ENCODE peak calls at places on chromosomes 5 and 9, in six cellular contexts. D, T, K, E, R and H are unnamed samples.

GRCh38 chr5:90709323-90710148 is 150.9 kb downstream of the ADGRV1 start:
- DNase-seq in D (peak; percentile 36), T (peak; percentile 25), K (no peak), E (no peak), R (peak; percentile 36), H (peak; percentile 47)

GRCh38 chr5:25991639-25992038 is 1046.7 kb downstream of the CDH9 start:
- DNase-seq in D (no peak), T (no peak), K (no peak), E (no peak), R (no peak), H (no peak)

GRCh38 chr9:116661037-116661954 is 25.8 kb upstream of the TRIM32 start:
- DNase-seq in D (peak; percentile 45), T (peak; percentile 84), K (peak; percentile 23), E (no peak), R (peak; percentile 26), H (peak; percentile 83)

GRCh38 chr9:113556877-113557593 is 93.5 kb downstream of the RGS3 start:
- DNase-seq in D (no peak), T (peak; percentile 71), K (no peak), E (no peak), R (no peak), H (peak; percentile 71)

GRCh38 chr5:132405646-132406045 is 36.1 kb downstream of the SLC22A5 start:
- DNase-seq in D (no peak), T (no peak), K (no peak), E (no peak), R (no peak), H (no peak)

GRCh38 chr5:145718956-145719355 is 116.2 kb downstream of the PRELID2 start:
- DNase-seq in D (no peak), T (peak; percentile 65), K (no peak), E (no peak), R (no peak), H (peak; percentile 48)

GRCh38 chr9:130265431-130266235 is at the start of gene HMCN2:
- DNase-seq in D (no peak), T (no peak), K (no peak), E (peak; percentile 56), R (no peak), H (no peak)

GRCh38 chr9:111036946-111037743 is 1.1 kb downstream of the LPAR1 start:
- DNase-seq in D (no peak), T (peak; percentile 37), K (no peak), E (no peak), R (no peak), H (peak; percentile 56)

GRCh38 chr5:130529716-130530485 is 625.6 kb downstream of the CHSY3 start:
- DNase-seq in D (no peak), T (no peak), K (no peak), E (no peak), R (no peak), H (no peak)

GRCh38 chr5:84274585-84275468 is 109.9 kb downstream of the EDIL3 start:
- DNase-seq in D (peak; percentile 26), T (peak; percentile 28), K (no peak), E (peak; percentile 15), R (peak; percentile 29), H (peak; percentile 47)

GRCh38 chr9:85600675-85601263 is 141.0 kb downstream of the AGTPBP1 start:
- DNase-seq in D (no peak), T (no peak), K (no peak), E (peak; percentile 17), R (no peak), H (no peak)

GRCh38 chr5:96388186-96388585 is 44.9 kb downstream of the PCSK1 start:
- DNase-seq in D (no peak), T (peak; percentile 42), K (no peak), E (no peak), R (no peak), H (peak; percentile 84)

GRCh38 chr5:14090755-14091154 is 52.4 kb upstream of the TRIO start:
- DNase-seq in D (no peak), T (no peak), K (no peak), E (no peak), R (no peak), H (no peak)

GRCh38 chr9:94554439-94555331 is at the start of gene PCAT7:
- DNase-seq in D (peak; percentile 83), T (no peak), K (peak; percentile 13), E (no peak), R (peak; percentile 22), H (no peak)

GRCh38 chr5:179679014-179679674 is 1.7 kb downstream of the CBY3 start:
- DNase-seq in D (peak; percentile 67), T (peak; percentile 40), K (no peak), E (peak; percentile 73), R (peak; percentile 66), H (peak; percentile 68)

GRCh38 chr9:99104459-99105151 is at the start of gene TGFBR1:
- DNase-seq in D (peak; percentile 93), T (peak; percentile 89), K (peak; percentile 97), E (peak; percentile 95), R (peak; percentile 94), H (peak; percentile 82)

GRCh38 chr9:86354882-86355399 is 731 bp upstream of the TUT7 start:
- DNase-seq in D (no peak), T (no peak), K (no peak), E (no peak), R (no peak), H (peak; percentile 37)

GRCh38 chr9:97362777-97363545 is 48.9 kb upstream of the TDRD7 start:
- DNase-seq in D (no peak), T (no peak), K (no peak), E (no peak), R (no peak), H (peak; percentile 2)

GRCh38 chr5:134124289-134125194 is 10.1 kb downstream of the TCF7 start:
- DNase-seq in D (no peak), T (peak; percentile 69), K (no peak), E (no peak), R (no peak), H (peak; percentile 95)

DNA sequence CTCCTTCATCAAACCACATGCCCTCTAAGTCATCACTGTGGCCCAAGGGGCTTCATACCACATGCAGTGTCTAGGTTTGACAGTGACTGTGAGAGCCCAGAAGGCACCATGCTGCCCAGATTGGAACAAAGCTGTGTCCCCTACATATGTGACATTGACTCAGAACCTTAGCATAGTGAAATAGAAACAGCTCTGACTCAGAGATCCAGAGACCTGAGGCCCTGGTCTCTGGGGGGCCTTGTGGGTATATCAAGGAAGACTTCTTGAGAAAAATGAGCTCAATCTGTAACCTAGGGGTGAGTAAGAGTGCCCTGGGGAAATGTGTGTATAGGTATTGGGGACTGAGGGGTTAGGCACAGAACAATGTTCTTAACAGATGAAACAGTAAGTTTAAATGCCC is 7.1 kb upstream of the ENTREP1 start:
- DNase-seq in D (no peak), T (no peak), K (peak; percentile 0), E (no peak), R (no peak), H (no peak)
- TF ChIP-seq CTCF in D (no peak), T (no peak), K (no peak), E (no peak), R (no peak), H (no peak)

GRCh38 chr5:93890657-93891056 is 149.3 kb upstream of the POU5F2 start:
- DNase-seq in D (no peak), T (no peak), K (no peak), E (no peak), R (no peak), H (no peak)

GRCh38 chr5:93892481-93892880 is 151.1 kb upstream of the POU5F2 start:
- DNase-seq in D (no peak), T (no peak), K (no peak), E (no peak), R (no peak), H (no peak)

GRCh38 chr5:93891491-93892480 is 150.4 kb upstream of the POU5F2 start:
- DNase-seq in D (no peak), T (no peak), K (no peak), E (no peak), R (no peak), H (no peak)

GRCh38 chr5:93893050-93893449 is 151.7 kb upstream of the POU5F2 start:
- DNase-seq in D (no peak), T (no peak), K (no peak), E (no peak), R (no peak), H (no peak)

GRCh38 chr5:93894471-93895354 is 153.3 kb upstream of the POU5F2 start:
- DNase-seq in D (no peak), T (peak; percentile 21), K (no peak), E (no peak), R (no peak), H (peak; percentile 28)
- TF ChIP-seq CTCF in D (no peak), T (peak; percentile 45), K (peak; percentile 45), E (peak; percentile 48), R (peak; percentile 12), H (peak; percentile 68)

DNA sequence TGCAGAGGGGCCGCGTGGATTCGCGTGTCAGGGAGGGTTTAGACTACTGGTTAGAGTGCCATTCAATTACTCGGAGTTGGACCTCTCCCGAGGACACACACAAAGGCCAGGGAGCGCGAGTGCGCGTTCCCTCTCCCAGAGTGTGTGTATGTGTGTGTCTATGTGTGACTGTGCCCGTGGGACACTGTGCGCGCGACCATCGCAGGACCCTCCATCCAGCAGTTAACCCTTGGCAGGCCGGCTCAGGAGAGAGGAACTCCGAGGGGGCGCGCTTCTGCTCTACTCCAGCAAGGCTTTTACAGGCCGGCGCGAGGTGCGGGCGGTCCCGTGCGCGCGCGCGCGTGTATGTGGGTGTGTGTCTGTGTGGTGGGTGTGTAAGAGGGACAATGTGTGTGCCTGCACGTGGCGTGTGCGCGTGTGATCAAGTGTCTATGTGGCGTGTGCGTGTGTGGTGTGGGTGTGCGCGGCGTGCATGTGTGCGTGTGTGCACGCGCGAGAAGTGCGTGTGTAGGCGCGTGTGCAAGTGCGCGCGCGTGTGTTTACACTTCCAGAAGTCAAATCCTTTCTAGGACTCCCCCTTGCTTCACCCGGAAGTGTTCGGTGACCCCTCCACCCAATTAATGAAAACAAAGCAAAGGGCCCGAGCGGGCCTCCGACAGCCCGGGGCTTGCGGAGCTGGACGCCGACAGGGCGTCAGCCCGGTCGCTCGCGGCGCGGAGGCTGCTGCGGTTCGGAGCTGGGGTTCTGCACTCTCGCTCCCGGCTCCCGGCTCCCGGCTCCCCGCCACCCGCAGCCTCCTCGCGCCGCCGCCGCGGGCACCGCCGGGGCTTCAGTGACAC is 75.3 kb upstream of the TBCA start:
- DNase-seq in D (peak; percentile 9), T (peak; percentile 14), K (peak; percentile 51), E (no peak), R (peak; percentile 38), H (peak; percentile 25)
- TF ChIP-seq CTCF in D (no peak), T (no peak), K (no peak), E (no peak), R (no peak), H (no peak)

GRCh38 chr5:150300496-150301169 is 2.1 kb downstream of the ARSI start:
- DNase-seq in D (no peak), T (no peak), K (no peak), E (no peak), R (no peak), H (no peak)

GRCh38 chr5:150299571-150300327 is 3.0 kb downstream of the ARSI start:
- DNase-seq in D (no peak), T (no peak), K (no peak), E (no peak), R (no peak), H (peak; percentile 78)

GRCh38 chr5:150301901-150302300 is 804 bp downstream of the ARSI start:
- DNase-seq in D (no peak), T (no peak), K (no peak), E (no peak), R (no peak), H (no peak)

GRCh38 chr5:150302301-150303069 is at the start of gene ARSI:
- DNase-seq in D (peak; percentile 30), T (no peak), K (no peak), E (peak; percentile 34), R (no peak), H (peak; percentile 68)

DNA sequence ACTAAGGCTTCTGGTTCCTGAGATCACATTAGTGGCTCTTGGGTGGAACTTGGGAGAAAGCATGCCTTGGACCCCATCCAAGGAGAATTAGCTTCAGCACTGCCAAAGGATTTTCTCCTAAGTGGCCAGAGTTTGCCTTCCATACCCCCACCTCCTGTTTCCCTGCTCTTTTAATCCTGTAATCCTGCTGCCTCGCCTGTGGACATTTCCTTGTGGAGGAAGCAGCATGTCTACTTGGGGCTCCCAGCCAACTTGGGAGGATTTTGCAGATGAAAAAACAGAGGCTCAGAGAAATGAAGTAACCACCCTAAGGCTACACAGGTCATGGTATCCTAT is 1.6 kb downstream of the ARSI start:
- DNase-seq in D (no peak), T (peak; percentile 46), K (no peak), E (no peak), R (no peak), H (peak; percentile 42)
- TF ChIP-seq CTCF in D (no peak), T (no peak), K (no peak), E (no peak), R (no peak), H (no peak)